ENCODE peak calls at places on chromosomes 4 and X, in nine cellular contexts. I is NCI-H774; H is skeletal muscle cell; T is dorsolateral prefrontal cortex; R is neural crest cell; F is central memory CD4-positive, alpha-beta T cell; L is EH; C is H9; S is putamen. K is an unnamed sample.

GRCh38 chr4:113682730-113683129 is 78.8 kb downstream of the CAMK2D start:
- DNase-seq in H (no peak), I (no peak), S (no peak), R (no peak), T (no peak), F (no peak), C (no peak), L (peak; percentile 68), K (no peak)

GRCh38 chrX:25144043-25144940 is 128.5 kb upstream of the ARX start:
- DNase-seq in H (peak; percentile 5), L (peak; percentile 50), F (no peak), T (peak; percentile 47), R (peak; percentile 69), S (peak; percentile 23), I (peak; percentile 1), C (peak; percentile 56), K (peak; percentile 45)

GRCh38 chr4:1043658-1044468 is 32.4 kb downstream of the FGFRL1 start:
- DNase-seq in I (no peak), S (peak; percentile 62), R (no peak), F (no peak), C (peak; percentile 82), L (peak; percentile 100), T (peak; percentile 95), H (peak; percentile 99), K (peak; percentile 89)

GRCh38 chr4:107780665-107781064 is 44.1 kb upstream of the SGMS2 start:
- DNase-seq in L (no peak), F (no peak), R (no peak), T (no peak), H (no peak), S (no peak), C (no peak), I (no peak), K (no peak)

GRCh38 chrX:51697397-51697796 is 12.9 kb upstream of the CENPVL1 start:
- DNase-seq in F (no peak), R (no peak), I (no peak), T (no peak), S (no peak), L (no peak), C (peak; percentile 5), H (no peak), K (peak; percentile 20)

GRCh38 chr4:151325320-151326246 is at the start of gene SH3D19:
- DNase-seq in F (no peak), R (peak; percentile 57), L (peak; percentile 73), S (peak; percentile 76), H (no peak), C (peak; percentile 52), I (peak; percentile 8), T (peak; percentile 63), K (peak; percentile 80)

GRCh38 chrX:136589966-136590365 is 58.0 kb downstream of the VGLL1 start:
- DNase-seq in S (no peak), H (peak; percentile 4), T (no peak), F (no peak), I (no peak), C (no peak), L (no peak), R (no peak), K (no peak)

GRCh38 chr4:151184523-151185458 is 85.4 kb downstream of the RPS3A start:
- DNase-seq in L (peak; percentile 77), H (peak; percentile 53), T (no peak), R (no peak), C (no peak), F (no peak), S (no peak), I (no peak), K (no peak)

GRCh38 chr4:174592985-174593335 is 70.7 kb upstream of the HPGD start:
- DNase-seq in R (no peak), I (no peak), H (peak; percentile 55), F (no peak), C (no peak), L (peak; percentile 77), S (no peak), T (no peak), K (no peak)

GRCh38 chr4:188266386-188266785 is 127.1 kb downstream of the TRIML1 start:
- DNase-seq in R (no peak), F (no peak), I (no peak), L (no peak), S (no peak), C (no peak), T (no peak), H (no peak), K (no peak)

GRCh38 chr4:143254479-143255216 is 69.9 kb downstream of the USP38 start:
- DNase-seq in T (no peak), S (no peak), L (no peak), F (no peak), C (peak; percentile 76), H (peak; percentile 39), R (no peak), I (no peak), K (no peak)

GRCh38 chrX:11619426-11619825 is 46.3 kb downstream of the ARHGAP6 start:
- DNase-seq in R (no peak), T (no peak), H (no peak), S (no peak), C (no peak), F (no peak), L (no peak), I (no peak), K (no peak)

GRCh38 chr4:123250843-123251242 is 145.8 kb upstream of the SPRY1 start:
- DNase-seq in T (no peak), C (no peak), H (no peak), R (no peak), S (no peak), I (no peak), F (no peak), L (peak; percentile 63), K (peak; percentile 32)

GRCh38 chrX:44842555-44843317 is 1.1 kb upstream of the DUSP21 start:
- DNase-seq in T (no peak), F (no peak), C (no peak), R (no peak), I (no peak), H (no peak), L (no peak), S (no peak), K (no peak)

GRCh38 chrX:10677490-10677889 is 57.1 kb upstream of the MID1 start:
- DNase-seq in T (peak; percentile 38), S (peak; percentile 18), I (no peak), L (peak; percentile 10), H (no peak), C (no peak), R (peak; percentile 13), F (no peak), K (no peak)

GRCh38 chrX:153910446-153910845 is 6.0 kb downstream of the AVPR2 start:
- DNase-seq in L (no peak), T (no peak), I (no peak), S (no peak), R (no peak), H (no peak), F (no peak), C (no peak), K (no peak)

GRCh38 chr4:69088473-69088872 is 7.8 kb upstream of the UGT2B7 start:
- DNase-seq in S (no peak), I (no peak), T (no peak), H (no peak), C (no peak), L (no peak), R (no peak), F (no peak), K (no peak)

GRCh38 chrX:14926471-14926870 is 53.2 kb downstream of the MOSPD2 start:
- DNase-seq in I (no peak), L (peak; percentile 41), T (no peak), C (no peak), F (no peak), R (no peak), H (no peak), S (no peak), K (no peak)

GRCh38 chrX:39518451-39519212 is 579.1 kb downstream of the BCOR start:
- DNase-seq in R (peak; percentile 31), C (no peak), I (no peak), F (no peak), T (peak; percentile 47), L (no peak), S (peak; percentile 7), H (no peak), K (no peak)

GRCh38 chr4:106971586-106971985 is 64.5 kb downstream of the DKK2 start:
- DNase-seq in T (no peak), R (no peak), F (no peak), S (peak; percentile 6), C (no peak), H (no peak), L (no peak), I (no peak), K (no peak)

GRCh38 chr4:83561381-83561780 is 25.5 kb downstream of the GPAT3 start:
- DNase-seq in I (no peak), C (no peak), L (peak; percentile 24), H (peak; percentile 41), S (no peak), F (no peak), T (no peak), R (no peak), K (peak; percentile 52)

GRCh38 chr4:66556651-66557278 is 886.5 kb upstream of the EPHA5 start:
- DNase-seq in R (no peak), T (no peak), S (no peak), F (no peak), L (no peak), H (no peak), C (no peak), I (no peak), K (no peak)

GRCh38 chrX:4435905-4436304 is 722.5 kb upstream of the PRKX start:
- DNase-seq in S (no peak), R (no peak), L (no peak), C (no peak), I (no peak), H (no peak), F (no peak), T (no peak), K (no peak)

GRCh38 chrX:53086464-53086863 is 4.3 kb downstream of the TSPYL2 start:
- DNase-seq in S (no peak), R (no peak), I (no peak), H (no peak), F (no peak), T (no peak), C (no peak), L (no peak), K (peak; percentile 70)

GRCh38 chr4:17232575-17233253 is 279.2 kb downstream of the QDPR start:
- DNase-seq in C (no peak), F (no peak), L (peak; percentile 88), R (no peak), T (no peak), S (peak; percentile 18), I (peak; percentile 63), H (peak; percentile 57), K (no peak)

GRCh38 chr4:163920426-163920825 is 425.9 kb downstream of the TMA16 start:
- DNase-seq in R (no peak), S (no peak), F (no peak), T (no peak), C (no peak), I (no peak), H (no peak), L (no peak), K (no peak)

GRCh38 chr4:156038772-156039171 is 85.1 kb upstream of the CTSO start:
- DNase-seq in S (no peak), L (no peak), F (no peak), R (no peak), H (peak; percentile 1), T (no peak), C (no peak), I (no peak), K (no peak)

GRCh38 chr4:3322059-3322550 is 29.3 kb downstream of the RGS12 start:
- DNase-seq in L (peak; percentile 10), F (no peak), R (peak; percentile 30), C (no peak), T (peak; percentile 41), I (no peak), H (no peak), S (no peak), K (no peak)

GRCh38 chr4:82201805-82202636 is 171.8 kb downstream of the HNRNPD start:
- DNase-seq in S (peak; percentile 11), L (peak; percentile 47), I (no peak), R (peak; percentile 63), F (peak; percentile 28), C (peak; percentile 60), H (no peak), T (no peak), K (no peak)

GRCh38 chrX:134679644-134680043 is 21.4 kb upstream of the PLAC1 start:
- DNase-seq in I (no peak), R (no peak), T (no peak), C (no peak), L (no peak), S (no peak), F (no peak), H (no peak), K (no peak)

GRCh38 chr4:71009091-71009490 is 15.6 kb downstream of the DCK start:
- DNase-seq in T (no peak), F (no peak), R (no peak), S (no peak), H (no peak), I (no peak), L (peak; percentile 68), C (no peak), K (no peak)

K was measured in lung.